ENCODE peak calls at places on chromosomes 2 and 18, in five cellular contexts. U is A549, N is WTC11, T is NB4, I is HCT116. C is an unnamed sample.

GRCh38 chr2:44770221-44771187 is 171.0 kb upstream of the SIX3 start:
- DNase-seq in U (no peak), N (peak), T (peak), I (no peak), C (no peak)

GRCh38 chr2:241808701-241809382 is at the start of gene NEU4:
- DNase-seq in U (no peak), N (no peak), T (no peak), I (no peak), C (no peak)

GRCh38 chr2:37854676-37855282 is 70.3 kb upstream of the RMDN2 start:
- DNase-seq in U (no peak), N (no peak), T (no peak), I (no peak), C (no peak)

GRCh38 chr2:235048549-235048948 is 96.7 kb downstream of the SH3BP4 start:
- DNase-seq in U (no peak), N (no peak), T (no peak), I (no peak), C (no peak)

GRCh38 chr2:15588329-15588919 is 3.2 kb upstream of the DDX1 start:
- DNase-seq in U (peak), N (peak), T (peak), I (peak), C (peak)

GRCh38 chr2:128160616-128161275 is 69.7 kb downstream of the UGGT1 start:
- DNase-seq in U (no peak), N (no peak), T (no peak), I (no peak), C (no peak)

GRCh38 chr2:88265352-88265960 is 95.3 kb downstream of the THNSL2 start:
- DNase-seq in U (peak), N (no peak), T (peak), I (peak), C (no peak)

GRCh38 chr2:201644001-201644400 is 698 bp upstream of the TMEM237 start:
- DNase-seq in U (no peak), N (no peak), T (no peak), I (no peak), C (no peak)

GRCh38 chr2:19361325-19361990 is 3.0 kb upstream of the OSR1 start:
- DNase-seq in U (no peak), N (peak), T (no peak), I (no peak), C (peak)

GRCh38 chr18:394997-395383 is 105.5 kb downstream of the COLEC12 start:
- DNase-seq in U (no peak), N (no peak), T (no peak), I (no peak), C (peak)

GRCh38 chr2:84963692-84964405 is 7.1 kb upstream of the KCMF1 start:
- DNase-seq in U (no peak), N (no peak), T (peak), I (no peak), C (no peak)

GRCh38 chr18:47343291-47343690 is 91.8 kb upstream of the SKOR2 start:
- DNase-seq in U (no peak), N (no peak), T (no peak), I (no peak), C (no peak)

GRCh38 chr2:238379096-238379810 is 47.5 kb upstream of the ASB1 start:
- DNase-seq in U (no peak), N (no peak), T (peak), I (no peak), C (peak)

GRCh38 chr2:218857371-218858137 is 2.1 kb upstream of the WNT6 start:
- DNase-seq in U (no peak), N (no peak), T (no peak), I (no peak), C (no peak)

GRCh38 chr2:10408649-10409579 is 39.2 kb downstream of the ODC1 start:
- DNase-seq in U (peak), N (peak), T (peak), I (peak), C (peak)

GRCh38 chr2:70511986-70512729 is 41.5 kb downstream of the TGFA start:
- DNase-seq in U (no peak), N (no peak), T (peak), I (no peak), C (no peak)

GRCh38 chr2:190547914-190548313 is 13.4 kb upstream of the NEMP2 start:
- DNase-seq in U (no peak), N (no peak), T (no peak), I (no peak), C (no peak)

GRCh38 chr18:9851511-9851910 is 34.3 kb upstream of the TXNDC2 start:
- DNase-seq in U (no peak), N (no peak), T (peak), I (no peak), C (no peak)

GRCh38 chr2:43174368-43175186 is 51.8 kb downstream of the ZFP36L2 start:
- DNase-seq in U (no peak), N (no peak), T (peak), I (no peak), C (peak)

GRCh38 chr2:174233771-174234275 is 14.5 kb downstream of the OLA1 start:
- DNase-seq in U (no peak), N (no peak), T (peak), I (no peak), C (no peak)

GRCh38 chr18:31664101-31664500 is 20.3 kb downstream of the B4GALT6 start:
- DNase-seq in U (no peak), N (no peak), T (no peak), I (no peak), C (no peak)

GRCh38 chr2:106812377-106812776 is 73.6 kb downstream of the ST6GAL2 start:
- DNase-seq in U (no peak), N (no peak), T (no peak), I (no peak), C (no peak)

GRCh38 chr2:239192975-239193374 is 207.8 kb downstream of the HDAC4 start:
- DNase-seq in U (no peak), N (no peak), T (no peak), I (no peak), C (no peak)

GRCh38 chr2:101718993-101719571 is 21.6 kb downstream of the MAP4K4 start:
- DNase-seq in U (no peak), N (no peak), T (no peak), I (no peak), C (no peak)

GRCh38 chr2:119252186-119253113 is 28.8 kb downstream of the STEAP3 start:
- DNase-seq in U (peak), N (no peak), T (no peak), I (peak), C (peak)

GRCh38 chr18:75638597-75639467 is 211.3 kb upstream of the SMIM21 start:
- DNase-seq in U (no peak), N (no peak), T (peak), I (no peak), C (no peak)

GRCh38 chr2:237704476-237705224 is 77.3 kb downstream of the LRRFIP1 start:
- DNase-seq in U (no peak), N (no peak), T (no peak), I (no peak), C (peak)

DNA sequence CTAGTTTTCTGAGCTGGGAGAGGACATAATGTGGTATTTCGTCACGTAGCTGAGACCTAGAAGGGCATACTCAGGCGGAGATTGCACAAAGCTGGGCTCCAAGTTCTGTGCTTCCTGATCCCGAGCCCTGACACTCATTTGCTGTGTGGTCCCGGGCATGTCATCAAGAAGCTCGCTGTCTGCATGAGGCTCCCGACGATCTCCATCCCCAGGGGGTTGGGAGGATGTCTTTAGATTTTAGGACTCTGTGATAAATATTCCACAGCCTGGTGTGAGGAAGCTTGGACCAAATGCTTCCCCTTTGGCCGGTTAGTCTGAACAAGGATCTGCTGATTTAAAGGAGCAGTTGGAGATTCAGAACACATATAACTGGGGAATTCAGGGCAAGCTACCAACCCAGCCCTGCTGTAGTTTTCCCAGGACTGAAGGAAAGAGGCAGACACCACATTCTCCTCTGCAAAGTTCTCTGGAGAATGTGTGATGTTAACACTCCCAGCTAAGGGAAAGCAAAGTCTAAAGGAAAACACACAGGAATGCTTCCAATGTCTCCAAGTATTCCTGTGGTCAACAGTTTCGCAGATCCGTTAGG is 2.3 kb downstream of the KCNE4 start:
- DNase-seq in U (no peak), N (no peak), T (no peak), I (no peak), C (no peak)
- TF ChIP-seq MAX in U (no peak), N (no peak), T (no peak), I (no peak), C (no peak)

DNA sequence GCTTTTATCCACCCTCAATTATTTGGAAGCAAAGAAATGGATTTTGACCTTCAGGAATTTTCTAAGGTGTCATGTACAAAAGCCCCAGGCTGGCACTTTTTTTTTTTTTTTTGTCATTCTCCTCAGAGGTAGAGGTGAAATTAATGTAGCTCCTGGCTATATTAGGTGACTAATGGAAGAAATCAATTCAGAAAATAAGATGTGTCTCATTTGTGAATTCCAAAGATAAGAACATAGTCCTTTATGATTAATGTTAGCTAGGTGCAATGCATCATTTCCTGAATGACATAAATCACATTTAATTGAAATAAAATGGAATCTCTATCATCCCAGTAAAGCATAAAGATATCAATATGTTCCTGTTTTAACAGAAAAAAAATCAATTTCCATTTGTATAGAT is 477.6 kb downstream of the FBXO15 start:
- DNase-seq in U (no peak), N (no peak), T (no peak), I (no peak), C (no peak)
- TF ChIP-seq MAX in U (no peak), N (no peak), T (no peak), I (no peak), C (no peak)

DNA sequence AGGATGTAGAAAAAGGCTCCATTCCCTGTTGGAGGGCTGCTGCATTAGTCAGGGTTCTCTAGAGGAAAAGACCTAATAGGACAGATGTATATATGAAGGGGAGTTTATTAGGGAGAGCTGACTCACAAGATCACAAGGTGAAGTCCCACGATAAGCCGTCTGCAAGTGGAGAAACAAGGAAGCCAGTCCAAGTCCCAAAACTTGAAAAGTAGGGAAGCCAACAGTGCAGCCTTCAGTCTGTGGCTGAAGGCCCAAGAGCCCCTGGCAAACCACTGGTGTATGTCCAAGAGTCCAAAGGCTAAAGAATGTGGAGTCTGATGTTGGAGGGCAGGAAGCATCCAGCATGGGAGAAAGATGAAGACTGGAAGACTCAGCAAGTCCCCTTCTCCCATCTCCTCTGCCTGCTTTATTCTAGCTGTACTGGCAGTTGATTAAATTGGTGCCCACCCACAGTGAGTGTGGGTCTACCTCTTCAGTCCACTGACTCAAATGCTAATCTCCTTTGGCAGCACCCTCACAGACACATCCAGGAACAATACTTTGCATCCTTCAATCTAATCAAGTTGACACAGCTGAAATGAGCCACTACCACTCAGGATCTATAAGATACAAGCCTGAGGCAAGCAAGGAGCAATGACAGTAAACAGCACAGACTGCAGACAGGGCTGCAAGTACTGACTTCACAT is 30.0 kb upstream of the ATG16L1 start:
- DNase-seq in U (no peak), N (no peak), T (no peak), I (no peak), C (no peak)
- TF ChIP-seq MAX in U (no peak), N (no peak), T (no peak), I (no peak), C (no peak)

GRCh38 chr2:29309090-29310054 is 194.2 kb downstream of the CLIP4 start:
- DNase-seq in U (peak), N (peak), T (peak), I (peak), C (peak)

GRCh38 chr2:29305762-29306161 is 190.5 kb downstream of the CLIP4 start:
- DNase-seq in U (no peak), N (no peak), T (no peak), I (no peak), C (no peak)

GRCh38 chr2:29307522-29307921 is 192.3 kb downstream of the CLIP4 start:
- DNase-seq in U (no peak), N (no peak), T (no peak), I (no peak), C (no peak)

DNA sequence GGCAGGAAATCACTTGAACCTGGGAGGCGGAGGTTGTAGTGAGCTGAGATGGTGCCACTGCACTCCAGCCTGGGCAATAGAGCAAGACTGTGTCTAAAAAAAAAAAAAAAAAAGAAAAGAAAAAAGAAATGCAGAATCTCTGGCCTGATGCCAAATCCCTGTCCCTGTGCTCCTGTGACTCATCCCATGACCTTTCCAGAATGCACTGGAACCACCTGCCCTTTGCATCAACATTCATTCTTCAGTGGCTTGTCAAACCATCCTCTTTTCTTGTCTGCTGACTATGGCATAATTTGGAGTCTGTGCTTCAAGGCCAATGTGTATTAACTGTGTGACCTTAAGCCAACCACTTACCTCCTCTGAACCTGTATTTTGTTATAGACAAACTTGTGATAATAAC is 189.2 kb downstream of the CLIP4 start:
- DNase-seq in U (no peak), N (no peak), T (no peak), I (no peak), C (no peak)
- TF ChIP-seq MAX in U (no peak), N (no peak), T (no peak), I (no peak), C (no peak)

GRCh38 chr2:68936889-68937288 is 15.8 kb downstream of the GKN2 start:
- DNase-seq in U (no peak), N (no peak), T (no peak), I (no peak), C (no peak)
- TF ChIP-seq MAX in U (no peak), N (no peak), T (no peak), I (no peak), C (no peak)

DNA sequence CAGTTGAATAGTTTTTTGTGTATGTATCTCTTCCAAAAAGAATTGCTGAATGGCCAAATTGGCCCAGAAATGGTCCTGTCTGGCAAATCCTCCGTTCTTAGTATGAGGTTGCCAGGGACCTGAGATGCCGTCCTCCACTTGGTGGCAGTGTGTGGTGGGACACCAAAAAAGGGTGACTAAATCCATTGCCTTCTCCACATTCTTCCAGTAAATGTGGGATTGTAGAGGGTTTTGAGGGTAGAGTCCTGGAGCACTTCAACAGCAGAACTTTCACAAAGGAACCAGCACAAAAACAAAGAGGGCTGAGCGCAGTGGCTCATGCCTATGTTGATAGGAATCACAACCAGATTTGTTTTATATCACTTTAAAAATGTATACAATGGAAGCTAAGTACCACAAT is 199.9 kb downstream of the BCL2 start:
- DNase-seq in U (peak), N (peak), T (peak), I (peak), C (peak)
- TF ChIP-seq MAX in U (no peak), N (no peak), T (no peak), I (no peak), C (no peak)

GRCh38 chr2:31284107-31284506 is 50.2 kb downstream of the EHD3 start:
- DNase-seq in U (no peak), N (no peak), T (no peak), I (no peak), C (no peak)
- TF ChIP-seq MAX in U (no peak), N (no peak), T (no peak), I (no peak), C (no peak)

C was measured in endothelial cell of umbilical vein.